ENCODE peak calls at places on chromosomes 3 and 15, in seven cellular contexts. J is CD8-positive, alpha-beta memory T cell; P is WTC11; N is NCI-H1092; B is A673; L is stimulated activated CD8-positive, alpha-beta memory T cell treated with anti-CD3 and anti-CD28 coated beads, Interleukin-15, amount 100 ng/mL, for 24 hours; X is mesothelial cell of epicardium. T is an unnamed sample.

GRCh38 chr3:140203510-140203909 is 268.5 kb downstream of the CLSTN2 start:
- DNase-seq in B (no peak), L (no peak), X (no peak), P (no peak), J (no peak), N (peak; percentile 66), T (no peak)

GRCh38 chr15:69305204-69305931 is 6.7 kb downstream of the PAQR5 start:
- DNase-seq in B (peak; percentile 38), J (no peak), N (no peak), X (no peak), L (no peak), P (no peak), T (no peak)

GRCh38 chr3:172289583-172289982 is 158.7 kb downstream of the GHSR start:
- DNase-seq in L (no peak), X (no peak), P (peak; percentile 47), J (no peak), N (no peak), B (no peak), T (no peak)

GRCh38 chr15:45456212-45457106 is 66.1 kb downstream of the SLC30A4 start:
- DNase-seq in B (peak; percentile 79), L (no peak), P (no peak), J (no peak), X (peak; percentile 31), N (no peak), T (peak; percentile 59)

GRCh38 chr3:30034246-30034991 is 572.0 kb upstream of the TGFBR2 start:
- DNase-seq in B (peak; percentile 97), P (no peak), N (no peak), L (no peak), X (no peak), J (no peak), T (no peak)

GRCh38 chr3:182172534-182172933 is 460.8 kb downstream of the SOX2 start:
- DNase-seq in B (no peak), P (no peak), J (no peak), X (no peak), N (no peak), L (no peak), T (no peak)

GRCh38 chr3:170909129-170909903 is 879 bp upstream of the EIF5A2 start:
- DNase-seq in N (no peak), X (no peak), L (no peak), P (no peak), B (peak; percentile 1), J (no peak), T (no peak)

GRCh38 chr3:126913524-126913923 is 69.4 kb upstream of the PLXNA1 start:
- DNase-seq in B (no peak), P (no peak), J (no peak), N (no peak), L (no peak), X (no peak), T (peak; percentile 47)

GRCh38 chr15:99566157-99566900 is 545 bp downstream of the MEF2A start:
- DNase-seq in L (no peak), J (peak; percentile 24), P (peak; percentile 23), N (no peak), B (peak; percentile 31), X (peak; percentile 29), T (peak; percentile 54)

GRCh38 chr3:112126501-112126900 is 6.5 kb downstream of the GCSAM start:
- DNase-seq in P (peak; percentile 30), B (peak; percentile 25), J (no peak), L (no peak), X (no peak), N (no peak), T (no peak)

GRCh38 chr3:93969443-93969842 is 4.3 kb downstream of the PROS1 start:
- DNase-seq in P (no peak), X (no peak), B (peak; percentile 68), N (no peak), J (no peak), L (no peak), T (no peak)

GRCh38 chr3:187165144-187165543 is 25.8 kb upstream of the RPL39L start:
- DNase-seq in N (peak; percentile 33), X (no peak), L (no peak), B (peak; percentile 74), P (peak; percentile 53), J (peak; percentile 66), T (peak; percentile 75)

GRCh38 chr15:66846031-66846430 is 144.0 kb downstream of the SMAD6 start:
- DNase-seq in P (no peak), N (no peak), B (no peak), J (no peak), L (no peak), X (no peak), T (no peak)

GRCh38 chr3:158532099-158532734 is 38.8 kb upstream of the MLF1 start:
- DNase-seq in X (no peak), P (no peak), B (peak; percentile 63), J (no peak), N (peak; percentile 4), L (no peak), T (peak; percentile 53)

GRCh38 chr3:33096103-33096868 is 660 bp downstream of the GLB1 start:
- DNase-seq in J (peak; percentile 47), B (peak; percentile 47), X (no peak), N (no peak), L (no peak), P (peak; percentile 54), T (peak; percentile 70)

GRCh38 chr3:187064210-187065115 is 74.8 kb downstream of the RPL39L start:
- DNase-seq in B (peak; percentile 47), X (no peak), J (no peak), N (no peak), P (no peak), L (no peak), T (peak; percentile 30)

GRCh38 chr3:106440672-106441071 is 571.9 kb upstream of the CBLB start:
- DNase-seq in N (no peak), L (no peak), P (no peak), J (no peak), B (peak; percentile 80), X (no peak), T (no peak)

GRCh38 chr3:165549037-165549436 is 288.2 kb downstream of the BCHE start:
- DNase-seq in J (no peak), B (no peak), L (no peak), P (no peak), X (no peak), N (no peak), T (no peak)

GRCh38 chr15:32641517-32642059 is at the start of gene SCG5:
- DNase-seq in J (no peak), B (no peak), X (peak; percentile 46), L (no peak), P (peak; percentile 90), N (peak; percentile 82), T (no peak)

GRCh38 chr3:23041918-23042696 is 161.0 kb upstream of the UBE2E2 start:
- DNase-seq in J (no peak), B (no peak), N (no peak), X (no peak), P (no peak), L (no peak), T (no peak)

GRCh38 chr15:51193526-51193925 is 98.8 kb upstream of the TNFAIP8L3 start:
- DNase-seq in P (no peak), J (no peak), L (no peak), N (no peak), X (no peak), B (no peak), T (no peak)

GRCh38 chr3:146169891-146170290 is 8.9 kb upstream of the PLOD2 start:
- DNase-seq in P (no peak), X (no peak), L (no peak), N (no peak), B (no peak), J (no peak), T (no peak)

GRCh38 chr3:67415504-67415903 is 238.9 kb downstream of the SUCLG2 start:
- DNase-seq in N (no peak), X (no peak), P (no peak), B (no peak), L (no peak), J (no peak), T (no peak)

GRCh38 chr15:97224191-97224641 is 736.3 kb upstream of the ARRDC4 start:
- DNase-seq in X (no peak), B (no peak), P (no peak), N (no peak), L (no peak), J (no peak), T (no peak)

GRCh38 chr3:152260026-152260425 is 8.7 kb upstream of the MBNL1 start:
- DNase-seq in N (no peak), B (no peak), X (no peak), P (no peak), J (no peak), L (no peak), T (no peak)

GRCh38 chr3:132311860-132312259 is 5.3 kb upstream of the ACP3 start:
- DNase-seq in P (no peak), B (no peak), L (no peak), X (no peak), N (no peak), J (no peak), T (no peak)

GRCh38 chr3:179826247-179826637 is 173.4 kb downstream of the USP13 start:
- DNase-seq in P (no peak), X (no peak), L (no peak), J (no peak), B (no peak), N (no peak), T (no peak)